ENCODE peak calls at places on chromosomes 2 and 18, in nine cellular contexts. M is PC-3, R is fibroblast of lung, G is mammary epithelial cell, B is SK-N-SH, W is HCT116, A is colonic mucosa, L is IMR-90, O is Karpas-422. J is an unnamed sample.

GRCh38 chr2:171862501-171862900 is 31.5 kb downstream of the SLC25A12 start:
- DNase-seq in M (no peak), R (no peak), G (no peak), B (no peak), W (no peak), A (no peak), L (no peak), O (no peak), J (no peak)

GRCh38 chr2:47069628-47070154 is 85.4 kb downstream of the STPG4 start:
- DNase-seq in M (peak; percentile 96), R (peak; percentile 54), G (peak; percentile 81), B (peak; percentile 49), W (peak; percentile 82), A (peak; percentile 93), L (peak; percentile 65), O (no peak), J (peak; percentile 95)

GRCh38 chr18:51751901-51752300 is 554.4 kb upstream of the MEX3C start:
- DNase-seq in M (no peak), R (no peak), G (peak; percentile 43), B (no peak), W (no peak), A (no peak), L (no peak), O (no peak), J (no peak)

GRCh38 chr2:57180042-57180567 is 866.5 kb upstream of the VRK2 start:
- DNase-seq in M (peak; percentile 8), R (peak; percentile 36), G (peak; percentile 91), B (no peak), W (no peak), A (no peak), L (peak; percentile 8), O (no peak), J (no peak)

GRCh38 chr2:25000503-25001328 is 29.0 kb upstream of the DNAJC27 start:
- DNase-seq in M (no peak), R (no peak), G (peak; percentile 5), B (peak; percentile 36), W (no peak), A (no peak), L (peak; percentile 68), O (no peak), J (no peak)

GRCh38 chr2:71503827-71504226 is 50.5 kb downstream of the DYSF start:
- DNase-seq in M (no peak), R (no peak), G (no peak), B (no peak), W (no peak), A (no peak), L (no peak), O (no peak), J (no peak)

GRCh38 chr2:47767880-47768609 is 14.9 kb upstream of the MSH6 start:
- DNase-seq in M (peak; percentile 66), R (peak; percentile 48), G (peak; percentile 8), B (peak; percentile 90), W (peak; percentile 43), A (peak; percentile 54), L (peak; percentile 30), O (peak; percentile 90), J (peak; percentile 90)

GRCh38 chr2:70549064-70549710 is 4.4 kb downstream of the TGFA start:
- DNase-seq in M (no peak), R (no peak), G (no peak), B (no peak), W (no peak), A (no peak), L (no peak), O (no peak), J (no peak)

GRCh38 chr2:174180837-174181236 is 67.5 kb downstream of the OLA1 start:
- DNase-seq in M (peak; percentile 35), R (no peak), G (no peak), B (no peak), W (no peak), A (no peak), L (no peak), O (no peak), J (no peak)

DNA sequence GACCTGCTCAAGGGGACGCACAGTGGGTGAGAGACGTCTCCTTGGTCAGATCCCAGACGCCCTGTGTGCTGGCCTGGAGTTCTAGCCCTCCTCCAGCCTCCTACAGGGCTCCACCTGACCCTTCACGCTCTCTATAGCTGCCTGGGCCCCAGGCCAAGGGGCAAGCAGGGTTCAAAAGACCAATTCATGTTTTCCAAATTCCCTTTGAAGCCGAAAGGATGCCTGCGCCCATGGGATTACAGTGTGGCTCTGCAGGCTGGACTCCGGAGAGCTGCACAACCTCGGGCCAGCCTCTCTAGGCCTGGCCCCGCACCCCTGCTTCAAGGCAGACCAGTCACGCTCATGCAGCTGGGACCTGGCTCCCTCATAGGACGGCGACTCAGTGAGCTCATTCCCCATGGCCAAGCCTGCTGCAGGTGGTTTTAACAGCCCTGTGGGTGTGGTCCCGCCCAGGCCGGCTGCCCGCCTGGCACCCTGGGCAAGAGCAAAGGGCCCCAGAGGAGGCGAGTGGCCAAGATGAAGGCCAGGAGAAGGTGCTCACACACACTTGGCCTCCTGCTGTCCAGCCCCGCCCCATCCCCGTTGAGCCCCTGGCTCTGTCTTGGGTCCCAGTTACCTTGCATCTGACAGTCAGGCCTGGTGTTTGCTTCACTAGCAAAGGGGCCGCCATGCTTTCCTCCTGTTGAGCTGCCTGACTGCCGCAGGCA is 57.1 kb downstream of the SMAD7 start:
- DNase-seq in M (no peak), R (no peak), G (no peak), B (no peak), W (no peak), A (peak; percentile 86), L (no peak), O (no peak), J (no peak)
- H3K9ac ChIP-seq in M (no peak overlapping the region), R (no peak overlapping the region), G (no peak overlapping the region), B (no peak overlapping the region), W (no peak overlapping the region), A (no peak overlapping the region), L (no peak overlapping the region), O (no peak overlapping the region), J (no peak overlapping the region)

DNA sequence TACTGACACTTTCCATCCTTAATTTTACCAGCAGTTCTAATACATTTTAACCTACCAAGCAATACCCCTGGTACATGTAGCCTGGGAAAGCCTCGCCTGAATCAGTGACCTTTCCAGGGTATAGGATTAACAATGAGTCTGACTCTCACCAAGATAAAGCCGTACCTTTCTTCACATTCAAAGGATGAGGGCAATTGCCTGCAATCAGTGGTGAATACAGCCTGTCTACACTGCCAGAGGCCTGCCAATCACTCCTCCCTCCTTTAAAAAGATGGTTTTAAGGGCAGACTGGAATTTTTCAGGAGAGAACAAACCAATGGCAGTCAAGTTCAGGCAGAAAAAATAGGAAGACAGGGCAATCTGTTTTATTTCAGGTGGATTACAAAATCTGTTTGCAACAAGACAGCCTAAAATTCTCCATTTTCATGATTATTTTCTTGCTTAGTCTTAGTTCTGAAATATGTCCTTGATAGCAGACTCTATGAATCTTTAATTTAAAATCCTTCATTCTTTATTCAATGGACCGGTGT is 4.8 kb downstream of the EPHA4 start:
- DNase-seq in M (no peak), R (no peak), G (no peak), B (no peak), W (no peak), A (no peak), L (no peak), O (no peak), J (no peak)
- H3K9ac ChIP-seq in M (no peak overlapping the region), R (no peak overlapping the region), G (no peak overlapping the region), B (no peak overlapping the region), W (no peak overlapping the region), A (no peak overlapping the region), L (no peak overlapping the region), O (no peak overlapping the region), J (no peak overlapping the region)

GRCh38 chr2:23602113-23602512 is 217.1 kb downstream of the KLHL29 start:
- DNase-seq in M (peak; percentile 49), R (peak; percentile 68), G (peak; percentile 61), B (no peak), W (no peak), A (no peak), L (peak; percentile 81), O (no peak), J (no peak)

GRCh38 chr2:23599691-23600090 is 214.7 kb downstream of the KLHL29 start:
- DNase-seq in M (no peak), R (no peak), G (no peak), B (no peak), W (no peak), A (no peak), L (no peak), O (no peak), J (no peak)

GRCh38 chr2:23601301-23601965 is 216.5 kb downstream of the KLHL29 start:
- DNase-seq in M (no peak), R (no peak), G (no peak), B (no peak), W (no peak), A (no peak), L (peak; percentile 40), O (no peak), J (no peak)

GRCh38 chr2:23599006-23599405 is 214.0 kb downstream of the KLHL29 start:
- DNase-seq in M (no peak), R (no peak), G (no peak), B (no peak), W (no peak), A (no peak), L (no peak), O (no peak), J (no peak)

DNA sequence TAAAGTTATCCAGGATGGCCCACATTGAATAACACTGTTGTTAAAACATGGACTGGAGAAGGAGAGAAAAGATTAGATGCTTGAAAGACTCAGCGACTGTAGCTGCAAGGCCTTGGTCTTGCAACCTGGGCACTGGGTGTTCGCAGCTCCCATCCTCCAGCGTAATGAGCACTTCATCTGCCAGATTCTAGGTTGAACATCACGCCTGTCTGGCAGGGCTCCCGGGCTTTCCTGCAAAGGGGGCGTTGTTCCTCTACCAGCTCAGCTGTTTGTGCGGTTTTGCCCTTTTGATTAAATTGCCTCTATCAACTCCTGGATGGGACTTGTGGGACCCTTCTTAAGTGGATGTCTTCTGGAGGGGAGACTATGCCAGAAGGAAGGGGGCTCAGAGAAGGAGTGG is 215.4 kb downstream of the KLHL29 start:
- DNase-seq in M (no peak), R (no peak), G (no peak), B (no peak), W (no peak), A (no peak), L (no peak), O (no peak), J (no peak)
- H3K9ac ChIP-seq in M (no peak overlapping the region), R (no peak overlapping the region), G (no peak overlapping the region), B (no peak overlapping the region), W (no peak overlapping the region), A (no peak overlapping the region), L (no peak overlapping the region), O (no peak overlapping the region), J (no peak overlapping the region)

GRCh38 chr2:9287400-9288059 is 80.9 kb downstream of the ASAP2 start:
- DNase-seq in M (peak; percentile 99), R (peak; percentile 95), G (peak; percentile 99), B (no peak), W (peak; percentile 97), A (no peak), L (peak; percentile 99), O (no peak), J (no peak)

GRCh38 chr2:9286553-9287399 is 80.2 kb downstream of the ASAP2 start:
- DNase-seq in M (peak; percentile 87), R (peak; percentile 57), G (peak; percentile 87), B (no peak), W (peak; percentile 57), A (no peak), L (peak; percentile 21), O (no peak), J (no peak)

GRCh38 chr2:9285385-9285784 is 78.8 kb downstream of the ASAP2 start:
- DNase-seq in M (peak; percentile 50), R (no peak), G (peak; percentile 10), B (no peak), W (no peak), A (no peak), L (no peak), O (no peak), J (no peak)

GRCh38 chr2:9284521-9285297 is 78.1 kb downstream of the ASAP2 start:
- DNase-seq in M (no peak), R (no peak), G (no peak), B (no peak), W (no peak), A (no peak), L (no peak), O (no peak), J (no peak)

GRCh38 chr2:9285921-9286320 is 79.3 kb downstream of the ASAP2 start:
- DNase-seq in M (peak; percentile 13), R (no peak), G (peak; percentile 16), B (no peak), W (no peak), A (no peak), L (no peak), O (no peak), J (no peak)
- H3K9ac ChIP-seq in M (peak overlapping the region; percentile 75), R (no peak overlapping the region), G (no peak overlapping the region), B (no peak overlapping the region), W (peak overlapping the region; percentile 17), A (no peak overlapping the region), L (no peak overlapping the region), O (no peak overlapping the region), J (no peak overlapping the region)